ENCODE peak calls at places on chromosomes 12 and 14, in five cellular contexts. F is NCI-H1436, J is HCT116, R is A172, U is posterior vena cava. X is an unnamed sample.
A peak's percentile ranks its signal among the peaks of the same experiment; 100 is the strongest.

GRCh38 chr12:1576410-1577240 is 17.8 kb downstream of the FBXL14 start:
- DNase-seq in F (no peak), J (no peak), R (peak; percentile 42), U (no peak), X (no peak)

GRCh38 chr14:100030441-100031153 is 34.6 kb upstream of the EVL start:
- DNase-seq in F (no peak), J (no peak), R (peak; percentile 50), U (no peak), X (peak; percentile 30)

GRCh38 chr12:123271182-123271491 is 519 bp downstream of the CDK2AP1 start:
- DNase-seq in F (peak; percentile 64), J (no peak), R (peak; percentile 15), U (peak; percentile 93), X (no peak)

GRCh38 chr14:97180304-97181200 is 383.4 kb downstream of the VRK1 start:
- DNase-seq in F (no peak), J (peak; percentile 88), R (peak; percentile 82), U (no peak), X (peak; percentile 7)

GRCh38 chr12:122063691-122064033 is 14.9 kb upstream of the MLXIP start:
- DNase-seq in F (no peak), J (peak; percentile 12), R (no peak), U (no peak), X (no peak)

GRCh38 chr14:57136669-57137068 is 132.0 kb downstream of the EXOC5 start:
- DNase-seq in F (no peak), J (no peak), R (no peak), U (no peak), X (no peak)

GRCh38 chr12:108475396-108475795 is 39.7 kb upstream of the FICD start:
- DNase-seq in F (no peak), J (no peak), R (no peak), U (no peak), X (no peak)

GRCh38 chr14:100211893-100212292 is 27.1 kb upstream of the YY1 start:
- DNase-seq in F (no peak), J (no peak), R (no peak), U (peak; percentile 16), X (no peak)

GRCh38 chr14:88698651-88699050 is 94.1 kb downstream of the EML5 start:
- DNase-seq in F (no peak), J (peak; percentile 7), R (no peak), U (no peak), X (no peak)

GRCh38 chr12:47868041-47868440 is 36.8 kb downstream of the VDR start:
- DNase-seq in F (no peak), J (no peak), R (no peak), U (no peak), X (no peak)

GRCh38 chr12:21456291-21456780 is 18.9 kb downstream of the PYROXD1 start:
- DNase-seq in F (no peak), J (no peak), R (peak; percentile 7), U (no peak), X (no peak)

GRCh38 chr12:40622246-40622838 is 69.9 kb upstream of the CNTN1 start:
- DNase-seq in F (no peak), J (peak; percentile 50), R (peak; percentile 47), U (peak; percentile 76), X (peak; percentile 22)

GRCh38 chr12:112005419-112006395 is 7.3 kb downstream of the TMEM116 start:
- DNase-seq in F (no peak), J (peak; percentile 24), R (no peak), U (no peak), X (no peak)

GRCh38 chr12:103880299-103881142 is 39.5 kb upstream of the NT5DC3 start:
- DNase-seq in F (peak; percentile 48), J (no peak), R (no peak), U (no peak), X (no peak)

GRCh38 chr12:98485792-98486347 is 29.5 kb upstream of the TMPO start:
- DNase-seq in F (no peak), J (no peak), R (no peak), U (no peak), X (no peak)

GRCh38 chr12:89372584-89373370 is 20.5 kb upstream of the DUSP6 start:
- DNase-seq in F (no peak), J (no peak), R (no peak), U (no peak), X (no peak)

GRCh38 chr12:15527201-15527782 is 205.0 kb downstream of the PTPRO start:
- DNase-seq in F (no peak), J (peak; percentile 29), R (peak; percentile 19), U (no peak), X (no peak)

GRCh38 chr12:112314981-112315380 is 67.2 kb downstream of the HECTD4 start:
- DNase-seq in F (no peak), J (no peak), R (peak; percentile 7), U (no peak), X (no peak)

GRCh38 chr14:63193236-63193635 is 11.0 kb upstream of the RHOJ start:
- DNase-seq in F (no peak), J (no peak), R (no peak), U (no peak), X (no peak)